ENCODE peak calls at places on chromosomes 7 and 10, in four cellular contexts. D is body of pancreas, H is substantia nigra, S is iris pigment epithelial cell. F is an unnamed sample.

GRCh38 chr7:80147543-80148376 is 13.1 kb downstream of the GNAI1 start:
- DNase-seq in D (no peak), H (no peak), S (peak), F (no peak)

GRCh38 chr10:71878327-71879034 is 27.4 kb upstream of the PSAP start:
- DNase-seq in D (no peak), H (no peak), S (no peak), F (no peak)

GRCh38 chr7:116315293-116315692 is 105.0 kb downstream of the TES start:
- DNase-seq in D (no peak), H (no peak), S (peak), F (no peak)

GRCh38 chr7:83305027-83305426 is 142.3 kb upstream of the PCLO start:
- DNase-seq in D (no peak), H (no peak), S (no peak), F (no peak)

GRCh38 chr7:1859266-1860035 is 189.4 kb downstream of the ELFN1 start:
- DNase-seq in D (no peak), H (no peak), S (no peak), F (no peak)

GRCh38 chr10:121485443-121486139 is 112.7 kb downstream of the FGFR2 start:
- DNase-seq in D (no peak), H (no peak), S (no peak), F (no peak)

GRCh38 chr10:8137272-8137680 is 82.8 kb downstream of the GATA3 start:
- DNase-seq in D (no peak), H (no peak), S (no peak), F (no peak)

GRCh38 chr7:82375713-82376112 is 67.9 kb downstream of the CACNA2D1 start:
- DNase-seq in D (no peak), H (no peak), S (no peak), F (no peak)

GRCh38 chr10:29537799-29538198 is 97.0 kb downstream of the SVIL start:
- DNase-seq in D (no peak), H (no peak), S (no peak), F (no peak)

GRCh38 chr7:116499168-116500070 is at the start of gene CAV2:
- DNase-seq in D (peak), H (no peak), S (peak), F (peak)

GRCh38 chr7:33250421-33250827 is 121.1 kb downstream of the BBS9 start:
- DNase-seq in D (no peak), H (no peak), S (peak), F (no peak)

GRCh38 chr10:44628921-44629320 is 244.0 kb upstream of the CXCL12 start:
- DNase-seq in D (no peak), H (no peak), S (peak), F (no peak)

GRCh38 chr7:117951711-117952280 is 78.6 kb upstream of the CTTNBP2 start:
- DNase-seq in D (no peak), H (no peak), S (no peak), F (no peak)

GRCh38 chr7:158651968-158652555 is 52.5 kb downstream of the NCAPG2 start:
- DNase-seq in D (no peak), H (no peak), S (peak), F (no peak)

GRCh38 chr7:20220824-20221547 is 3.8 kb upstream of the MACC1 start:
- DNase-seq in D (no peak), H (no peak), S (peak), F (no peak)

GRCh38 chr10:62008943-62009342 is 107.4 kb downstream of the ARID5B start:
- DNase-seq in D (no peak), H (no peak), S (no peak), F (no peak)

GRCh38 chr7:24572421-24573007 is 738 bp upstream of the PALS2 start:
- DNase-seq in D (peak), H (no peak), S (peak), F (peak)

GRCh38 chr10:114397651-114398145 is 6.6 kb downstream of the AFAP1L2 start:
- DNase-seq in D (no peak), H (no peak), S (no peak), F (no peak)

GRCh38 chr7:83684928-83685327 is 36.0 kb upstream of the SEMA3E start:
- DNase-seq in D (no peak), H (no peak), S (no peak), F (no peak)

GRCh38 chr10:5467634-5468255 is 31.6 kb downstream of the CALML5 start:
- DNase-seq in D (no peak), H (no peak), S (no peak), F (no peak)

GRCh38 chr7:38294926-38295325 is 21.5 kb upstream of the TARP start:
- DNase-seq in D (no peak), H (no peak), S (no peak), F (no peak)

GRCh38 chr7:73967832-73968295 is 60.1 kb upstream of the ELN start:
- DNase-seq in D (peak), H (no peak), S (no peak), F (no peak)

GRCh38 chr7:7176421-7177043 is 5.8 kb upstream of the C1GALT1 start:
- DNase-seq in D (no peak), H (no peak), S (peak), F (no peak)

GRCh38 chr7:1523208-1523607 is 7.3 kb upstream of the MAFK start:
- DNase-seq in D (no peak), H (no peak), S (no peak), F (no peak)

GRCh38 chr7:8442814-8443304 is 9.4 kb downstream of the NXPH1 start:
- DNase-seq in D (peak), H (peak), S (peak), F (no peak)

GRCh38 chr10:51937313-51937712 is 237.9 kb upstream of the CSTF2T start:
- DNase-seq in D (no peak), H (no peak), S (peak), F (no peak)

GRCh38 chr10:11714750-11715365 is 27.3 kb upstream of the ECHDC3 start:
- DNase-seq in D (no peak), H (no peak), S (no peak), F (no peak)

GRCh38 chr10:77004917-77005564 is 632.6 kb downstream of the KCNMA1 start:
- DNase-seq in D (no peak), H (no peak), S (peak), F (no peak)

GRCh38 chr7:135100856-135101255 is 47.0 kb upstream of the TMEM140 start:
- DNase-seq in D (no peak), H (no peak), S (peak), F (no peak)

GRCh38 chr10:10917031-10917430 is 100.6 kb upstream of the CELF2 start:
- DNase-seq in D (no peak), H (no peak), S (no peak), F (no peak)

GRCh38 chr7:155792315-155792960 is 19.8 kb downstream of the SHH start:
- DNase-seq in D (no peak), H (no peak), S (no peak), F (no peak)

GRCh38 chr10:70887804-70888800 is at the start of gene PCBD1:
- DNase-seq in D (peak), H (peak), S (peak), F (peak)

GRCh38 chr10:119919823-119920222 is 27.3 kb downstream of the SEC23IP start:
- DNase-seq in D (no peak), H (no peak), S (no peak), F (no peak)

GRCh38 chr10:11480687-11481086 is 130.8 kb downstream of the USP6NL start:
- DNase-seq in D (no peak), H (no peak), S (no peak), F (no peak)